ENCODE peak calls at places on chromosomes 4 and X, in six cellular contexts. F is fibroblast of lung, O is lung, M is suprapubic skin, E is lower lobe of right lung, R is tibial nerve. W is an unnamed sample. For H3K4me1 and H3K36me3, the result is how much of the 10 kb centered on the place peaks cover.

GRCh38 chrX:29903365-29903764 is 312.0 kb upstream of the MAGEB2 start:
- DNase-seq in F (peak), O (no peak), M (no peak), E (no peak), R (no peak), W (no peak)

GRCh38 chr4:138889216-138889615 is 126.4 kb upstream of the NOCT start:
- DNase-seq in F (no peak), O (no peak), M (no peak), E (no peak), R (no peak), W (no peak)

GRCh38 chr4:87192155-87192919 is 28.1 kb downstream of the KLHL8 start:
- DNase-seq in F (no peak), O (no peak), M (no peak), E (no peak), R (no peak), W (no peak)

GRCh38 chr4:5504486-5504885 is 203.9 kb downstream of the EVC2 start:
- DNase-seq in F (no peak), O (no peak), M (no peak), E (no peak), R (no peak), W (no peak)

GRCh38 chr4:118974758-118975157 is 86.1 kb downstream of the SYNPO2 start:
- DNase-seq in F (peak), O (no peak), M (no peak), E (no peak), R (no peak), W (no peak)

GRCh38 chr4:165384186-165384585 is 5.4 kb downstream of the CPE start:
- DNase-seq in F (no peak), O (no peak), M (no peak), E (no peak), R (no peak), W (no peak)

GRCh38 chr4:77798385-77798784 is 20.8 kb downstream of the CNOT6L start:
- DNase-seq in F (no peak), O (no peak), M (no peak), E (no peak), R (no peak), W (no peak)

GRCh38 chr4:138859249-138859648 is 156.3 kb upstream of the NOCT start:
- DNase-seq in F (no peak), O (no peak), M (no peak), E (no peak), R (no peak), W (no peak)

GRCh38 chr4:118811008-118811764 is 24.7 kb downstream of the SEC24D start:
- DNase-seq in F (peak), O (no peak), M (no peak), E (no peak), R (no peak), W (no peak)

GRCh38 chr4:2804449-2804972 is 11.6 kb downstream of the SH3BP2 start:
- DNase-seq in F (no peak), O (no peak), M (peak), E (peak), R (no peak), W (peak)

GRCh38 chr4:2804973-2805501 is 12.2 kb downstream of the SH3BP2 start:
- DNase-seq in F (no peak), O (no peak), M (peak), E (peak), R (no peak), W (peak)

GRCh38 chr4:2806392-2807355 is 13.8 kb downstream of the SH3BP2 start:
- DNase-seq in F (peak), O (peak), M (peak), E (peak), R (peak), W (no peak)

GRCh38 chr4:2807571-2807970 is 14.7 kb downstream of the SH3BP2 start:
- DNase-seq in F (no peak), O (no peak), M (no peak), E (no peak), R (no peak), W (no peak)

DNA sequence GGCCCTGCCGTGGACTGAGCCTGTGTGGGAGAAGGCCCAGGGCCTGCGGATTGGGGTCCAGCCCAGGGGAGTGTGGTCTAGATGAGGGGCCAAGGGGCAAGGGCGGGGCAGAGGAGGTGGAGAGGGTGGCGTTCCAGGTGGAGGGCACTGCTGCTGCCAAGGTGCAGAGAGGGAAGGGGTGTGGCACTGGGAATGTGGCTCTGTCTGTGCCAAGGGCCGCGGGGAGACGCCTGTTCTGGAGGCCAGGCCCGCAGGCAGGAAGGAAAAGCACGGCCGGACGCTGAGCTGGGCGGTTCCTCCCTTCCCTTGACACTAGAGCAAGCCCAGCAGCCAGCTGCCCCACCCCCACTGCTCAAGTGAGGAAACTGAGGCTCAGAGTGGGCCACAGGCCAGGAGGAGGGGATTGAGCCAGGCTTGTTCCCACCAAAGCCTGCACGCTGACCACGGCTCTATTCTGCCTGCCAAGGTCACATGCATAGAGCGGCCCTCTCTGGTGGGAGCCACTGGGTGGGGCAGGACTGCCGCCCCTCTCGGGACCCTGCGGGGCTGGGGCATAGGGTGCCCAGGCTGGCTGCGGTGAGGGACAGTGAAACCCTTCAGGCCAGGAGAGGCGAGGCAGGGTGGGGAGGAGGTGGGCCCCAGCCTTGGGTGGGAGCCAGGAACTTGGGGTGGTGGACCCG is 13.0 kb downstream of the SH3BP2 start:
- DNase-seq in F (no peak), O (peak), M (peak), E (peak), R (peak), W (no peak)
- H3K4me1 ChIP-seq in F (under half), O (half or more), M (half or more), E (half or more), R (half or more), W (under half)

GRCh38 chr4:26420438-26420837 is 69.8 kb downstream of the CCKAR start:
- DNase-seq in F (peak), O (no peak), M (no peak), E (no peak), R (no peak), W (no peak)
- H3K36me3 ChIP-seq in F (under half), O (under half), M (half or more), E (under half), R (under half), W (under half)

GRCh38 chr4:21134994-21135393 is 434.7 kb downstream of the PACRGL start:
- DNase-seq in F (peak), O (no peak), M (no peak), E (no peak), R (no peak), W (no peak)

GRCh38 chr4:21136231-21136630 is 436.0 kb downstream of the PACRGL start:
- DNase-seq in F (no peak), O (no peak), M (no peak), E (no peak), R (no peak), W (no peak)

DNA sequence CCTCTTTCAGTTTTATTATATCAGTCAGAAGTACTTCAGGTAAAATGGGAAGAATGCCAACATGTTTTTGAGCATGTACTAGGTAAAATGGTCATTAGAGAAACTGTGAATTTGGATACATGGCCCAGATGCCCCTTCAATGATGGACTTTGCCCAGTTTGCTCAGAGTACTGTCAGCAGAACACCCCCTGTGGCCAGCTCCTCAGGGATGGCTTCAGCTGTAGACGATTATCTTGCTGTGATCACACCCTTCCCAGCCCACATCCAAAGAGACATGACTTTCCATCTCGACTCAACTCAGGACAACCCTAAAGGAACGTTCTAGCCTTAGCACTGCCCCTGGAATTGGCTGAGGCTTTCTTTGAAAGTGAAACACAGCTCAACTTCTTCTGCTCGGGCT is 439.1 kb downstream of the PACRGL start:
- DNase-seq in F (no peak), O (no peak), M (no peak), E (no peak), R (no peak), W (no peak)
- TF ChIP-seq CTCF in F (no peak), O (no peak), M (no peak), E (no peak), R (no peak), W (no peak)

DNA sequence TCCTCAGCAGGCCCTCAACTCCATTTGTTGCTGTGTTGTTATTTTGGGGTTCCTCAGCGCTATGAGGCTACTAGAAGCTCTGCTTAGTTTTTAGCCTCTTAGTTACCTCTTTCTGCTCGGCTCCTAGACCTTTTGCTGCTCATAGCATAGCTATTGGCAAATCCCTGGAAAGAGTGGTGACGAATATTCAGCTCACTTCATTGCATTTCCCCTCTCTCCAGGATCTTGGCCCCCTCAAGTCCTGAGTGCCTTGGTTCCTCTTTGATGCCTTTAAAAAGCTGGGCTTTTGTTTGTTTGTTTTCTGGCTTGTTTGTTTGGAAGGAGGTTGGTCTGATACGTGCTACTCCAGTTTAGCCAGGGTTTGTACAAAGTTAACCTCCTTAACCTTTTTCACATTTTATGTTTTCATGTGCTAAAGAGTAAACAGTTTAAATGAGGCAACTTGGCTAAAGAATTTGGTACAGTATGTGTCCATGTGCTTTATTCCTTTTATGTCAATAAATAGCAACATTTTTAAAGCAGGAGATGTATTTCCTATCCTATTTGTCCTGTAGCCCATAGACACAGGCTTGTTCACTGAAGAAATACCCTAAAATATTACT is 31.5 kb downstream of the SMAD1 start:
- DNase-seq in F (no peak), O (no peak), M (no peak), E (no peak), R (no peak), W (no peak)
- H3K4me1 ChIP-seq in F (under half), O (under half), M (under half), E (under half), R (under half), W (under half)

GRCh38 chr4:75213480-75213879 is 280.6 kb downstream of the PARM1 start:
- DNase-seq in F (no peak), O (no peak), M (no peak), E (no peak), R (no peak), W (no peak)

GRCh38 chr4:75207902-75208301 is 275.0 kb downstream of the PARM1 start:
- DNase-seq in F (no peak), O (no peak), M (no peak), E (no peak), R (no peak), W (no peak)

GRCh38 chr4:75211422-75211821 is 278.5 kb downstream of the PARM1 start:
- DNase-seq in F (no peak), O (no peak), M (no peak), E (no peak), R (no peak), W (no peak)
- H3K36me3 ChIP-seq in F (under half), O (under half), M (under half), E (under half), R (under half), W (under half)